ENCODE peak calls at places on chromosomes 5 and 9, in nine cellular contexts. Y is GM23248, Q is GM23338, P is neural progenitor cell, S is SK-N-SH, M is HCT116, X is OCI-LY7, T is PC-3, U is MM.1S. Z is an unnamed sample.
A peak's percentile ranks its signal among the peaks of the same experiment; 100 is the strongest.

GRCh38 chr9:34575775-34576592 is 13.5 kb downstream of the CNTFR start:
- DNase-seq in Y (no peak), Q (no peak), P (no peak), S (no peak), M (no peak), X (no peak), T (no peak), U (no peak), Z (no peak)

GRCh38 chr5:98763001-98763630 is 10.3 kb upstream of the RGMB start:
- DNase-seq in Y (peak; percentile 71), Q (peak; percentile 91), P (peak; percentile 58), S (no peak), M (no peak), X (no peak), T (peak; percentile 63), U (no peak), Z (no peak)

GRCh38 chr5:172245823-172246222 is 37.7 kb downstream of the UBTD2 start:
- DNase-seq in Y (peak; percentile 64), Q (no peak), P (no peak), S (peak; percentile 42), M (no peak), X (no peak), T (no peak), U (no peak), Z (no peak)

GRCh38 chr5:132498152-132498551 is 7.6 kb upstream of the IRF1 start:
- DNase-seq in Y (peak; percentile 85), Q (no peak), P (no peak), S (peak; percentile 11), M (no peak), X (no peak), T (peak; percentile 56), U (peak; percentile 19), Z (peak; percentile 38)

GRCh38 chr5:176784218-176785165 is 25.9 kb upstream of the UNC5A start:
- DNase-seq in Y (peak; percentile 87), Q (peak; percentile 42), P (no peak), S (no peak), M (peak; percentile 81), X (no peak), T (peak; percentile 88), U (no peak), Z (peak; percentile 50)

GRCh38 chr9:99235874-99236627 is 14.0 kb downstream of the SEC61B start:
- DNase-seq in Y (no peak), Q (no peak), P (no peak), S (no peak), M (no peak), X (peak; percentile 94), T (no peak), U (peak; percentile 88), Z (no peak)

GRCh38 chr5:74325866-74326265 is 314.7 kb downstream of the ENC1 start:
- DNase-seq in Y (peak; percentile 69), Q (no peak), P (no peak), S (no peak), M (no peak), X (no peak), T (no peak), U (no peak), Z (no peak)

GRCh38 chr5:57618767-57619381 is 136.3 kb upstream of the ACTBL2 start:
- DNase-seq in Y (no peak), Q (no peak), P (no peak), S (no peak), M (no peak), X (no peak), T (no peak), U (no peak), Z (no peak)

GRCh38 chr9:37792122-37792521 is 7.3 kb upstream of the EXOSC3 start:
- DNase-seq in Y (no peak), Q (no peak), P (no peak), S (peak; percentile 45), M (no peak), X (no peak), T (no peak), U (no peak), Z (no peak)

GRCh38 chr5:77987331-77987730 is 211.2 kb upstream of the TBCA start:
- DNase-seq in Y (no peak), Q (no peak), P (peak; percentile 56), S (peak; percentile 88), M (no peak), X (no peak), T (no peak), U (no peak), Z (no peak)

GRCh38 chr9:14780251-14780650 is 57.7 kb upstream of the CER1 start:
- DNase-seq in Y (no peak), Q (no peak), P (no peak), S (peak; percentile 9), M (no peak), X (no peak), T (no peak), U (no peak), Z (no peak)

GRCh38 chr9:79944991-79945390 is 373.2 kb downstream of the TLE4 start:
- DNase-seq in Y (no peak), Q (no peak), P (no peak), S (no peak), M (no peak), X (no peak), T (no peak), U (no peak), Z (no peak)

GRCh38 chr9:4755026-4755609 is 14.1 kb upstream of the AK3 start:
- DNase-seq in Y (no peak), Q (no peak), P (no peak), S (no peak), M (no peak), X (no peak), T (no peak), U (peak; percentile 41), Z (no peak)

GRCh38 chr5:140881889-140882590 is at the start of gene PCDHA13:
- DNase-seq in Y (peak; percentile 44), Q (peak; percentile 66), P (peak; percentile 57), S (no peak), M (no peak), X (no peak), T (peak; percentile 80), U (no peak), Z (peak; percentile 48)

GRCh38 chr9:76415731-76416130 is 21.5 kb upstream of the RFK start:
- DNase-seq in Y (no peak), Q (no peak), P (no peak), S (no peak), M (no peak), X (no peak), T (no peak), U (no peak), Z (no peak)

GRCh38 chr5:82416506-82416905 is 138.4 kb upstream of the RPS23 start:
- DNase-seq in Y (no peak), Q (no peak), P (no peak), S (no peak), M (no peak), X (no peak), T (no peak), U (no peak), Z (no peak)

GRCh38 chr9:126947529-126947928 is 32.9 kb downstream of the RALGPS1 start:
- DNase-seq in Y (no peak), Q (peak; percentile 86), P (peak; percentile 45), S (no peak), M (peak; percentile 16), X (peak; percentile 29), T (peak; percentile 21), U (peak; percentile 73), Z (no peak)

GRCh38 chr9:35962126-35962906 is 4.4 kb upstream of the OR2S2 start:
- DNase-seq in Y (peak; percentile 90), Q (peak; percentile 69), P (peak; percentile 48), S (peak; percentile 22), M (no peak), X (no peak), T (peak; percentile 56), U (no peak), Z (no peak)

GRCh38 chr9:113999256-114000062 is 78.6 kb downstream of the AMBP start:
- DNase-seq in Y (peak; percentile 24), Q (no peak), P (no peak), S (no peak), M (no peak), X (no peak), T (no peak), U (no peak), Z (no peak)
- TF ChIP-seq EZH2phosphoT487 in Y (no peak), Q (no peak), P (no peak), S (no peak), M (no peak), X (no peak), T (no peak), U (no peak), Z (no peak)

GRCh38 chr9:81557957-81558791 is 131.2 kb downstream of the TLE1 start:
- DNase-seq in Y (peak; percentile 76), Q (no peak), P (no peak), S (no peak), M (no peak), X (no peak), T (peak; percentile 24), U (no peak), Z (no peak)
- TF ChIP-seq EZH2phosphoT487 in Y (no peak), Q (no peak), P (no peak), S (no peak), M (no peak), X (no peak), T (no peak), U (no peak), Z (no peak)

GRCh38 chr5:146409081-146409671 is 38.0 kb upstream of the TCERG1 start:
- DNase-seq in Y (peak; percentile 59), Q (no peak), P (peak; percentile 24), S (no peak), M (no peak), X (no peak), T (peak; percentile 43), U (no peak), Z (no peak)
- TF ChIP-seq EZH2phosphoT487 in Y (no peak), Q (no peak), P (no peak), S (no peak), M (no peak), X (no peak), T (no peak), U (no peak), Z (no peak)

GRCh38 chr5:40043916-40044315 is 619.1 kb upstream of the DAB2 start:
- DNase-seq in Y (no peak), Q (no peak), P (no peak), S (no peak), M (no peak), X (no peak), T (peak; percentile 56), U (no peak), Z (no peak)

GRCh38 chr5:40045429-40045828 is 620.6 kb upstream of the DAB2 start:
- DNase-seq in Y (no peak), Q (no peak), P (no peak), S (no peak), M (no peak), X (no peak), T (no peak), U (no peak), Z (no peak)

GRCh38 chr5:40046792-40047191 is 622.0 kb upstream of the DAB2 start:
- DNase-seq in Y (peak; percentile 45), Q (no peak), P (no peak), S (no peak), M (no peak), X (no peak), T (peak; percentile 93), U (no peak), Z (no peak)

GRCh38 chr5:40037703-40038102 is 612.9 kb upstream of the DAB2 start:
- DNase-seq in Y (no peak), Q (no peak), P (no peak), S (no peak), M (no peak), X (no peak), T (no peak), U (no peak), Z (peak; percentile 13)

DNA sequence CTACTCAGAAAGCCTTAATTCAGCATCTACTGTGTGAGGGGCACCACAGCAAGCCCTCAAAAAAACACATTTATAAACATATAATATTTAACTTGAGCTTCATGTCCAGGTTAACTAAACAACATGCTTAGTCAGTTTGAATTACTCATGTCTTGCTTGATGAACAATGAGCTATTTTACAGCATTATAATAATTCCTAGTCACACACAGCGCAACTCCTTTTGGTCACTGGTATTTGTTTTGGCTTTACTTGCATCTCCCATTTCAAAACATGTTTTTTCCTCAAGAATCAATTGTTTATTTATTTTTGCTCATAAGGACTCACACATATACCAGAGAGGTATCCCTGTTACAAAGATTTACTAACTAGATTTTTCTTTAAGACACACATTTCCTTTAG is 616.7 kb upstream of the DAB2 start:
- DNase-seq in Y (no peak), Q (no peak), P (no peak), S (no peak), M (no peak), X (no peak), T (peak; percentile 88), U (no peak), Z (no peak)
- TF ChIP-seq EZH2phosphoT487 in Y (no peak), Q (no peak), P (no peak), S (no peak), M (no peak), X (no peak), T (no peak), U (no peak), Z (no peak)